ENCODE peak calls at places on chromosome 17, in six cellular contexts. K, J, R, V, S and L are unnamed samples.

GRCh38 chr17:76679242-76679641 is 31.5 kb downstream of the MXRA7 start:
- DNase-seq in K (no peak), J (no peak), R (no peak), V (no peak), S (no peak), L (no peak)

GRCh38 chr17:6084226-6085161 is 14.3 kb downstream of the WSCD1 start:
- DNase-seq in K (no peak), J (peak; percentile 46), R (no peak), V (no peak), S (peak; percentile 90), L (no peak)

GRCh38 chr17:71085238-71086033 is 916.1 kb downstream of the KCNJ2 start:
- DNase-seq in K (peak; percentile 28), J (peak; percentile 36), R (no peak), V (peak; percentile 58), S (peak; percentile 31), L (peak; percentile 17)

GRCh38 chr17:19717411-19717908 is 1.1 kb upstream of the SLC47A2 start:
- DNase-seq in K (no peak), J (no peak), R (no peak), V (no peak), S (no peak), L (no peak)

GRCh38 chr17:19365499-19365817 is 2.9 kb upstream of the B9D1 start:
- DNase-seq in K (no peak), J (no peak), R (no peak), V (no peak), S (no peak), L (no peak)

GRCh38 chr17:55734128-55734781 is 11.6 kb upstream of the TMEM100 start:
- DNase-seq in K (no peak), J (no peak), R (no peak), V (peak; percentile 43), S (no peak), L (no peak)

GRCh38 chr17:39636587-39636926 is 387 bp upstream of the STARD3 start:
- DNase-seq in K (no peak), J (no peak), R (no peak), V (no peak), S (no peak), L (no peak)

GRCh38 chr17:48951572-48951971 is 6.9 kb upstream of the SNF8 start:
- DNase-seq in K (no peak), J (no peak), R (no peak), V (no peak), S (no peak), L (no peak)

GRCh38 chr17:17774009-17774881 is 62.5 kb downstream of the SREBF1 start:
- DNase-seq in K (peak; percentile 50), J (no peak), R (no peak), V (no peak), S (no peak), L (peak; percentile 11)

GRCh38 chr17:31388770-31389672 is 2.5 kb upstream of the RAB11FIP4 start:
- DNase-seq in K (no peak), J (peak; percentile 55), R (peak; percentile 41), V (peak; percentile 68), S (peak; percentile 19), L (no peak)

GRCh38 chr17:76540381-76541300 is 797 bp downstream of the PRCD start:
- DNase-seq in K (peak; percentile 93), J (peak; percentile 86), R (peak; percentile 94), V (peak; percentile 52), S (peak; percentile 93), L (peak; percentile 90)

GRCh38 chr17:30332057-30332542 is 1.8 kb downstream of the TMIGD1 start:
- DNase-seq in K (peak; percentile 88), J (no peak), R (no peak), V (no peak), S (no peak), L (peak; percentile 88)

GRCh38 chr17:17494499-17495447 is 1.4 kb downstream of the RASD1 start:
- DNase-seq in K (no peak), J (peak; percentile 56), R (no peak), V (no peak), S (peak; percentile 39), L (no peak)

GRCh38 chr17:78174332-78174869 is 6.0 kb downstream of the SYNGR2 start:
- DNase-seq in K (no peak), J (no peak), R (peak; percentile 88), V (no peak), S (no peak), L (no peak)

GRCh38 chr17:45435481-45435880 is 2.8 kb upstream of the ARHGAP27 start:
- DNase-seq in K (no peak), J (no peak), R (no peak), V (no peak), S (no peak), L (no peak)

GRCh38 chr17:79707931-79708891 is 22.5 kb upstream of the ENPP7 start:
- DNase-seq in K (peak; percentile 24), J (peak; percentile 79), R (no peak), V (peak; percentile 68), S (peak; percentile 29), L (peak; percentile 22)

GRCh38 chr17:66507103-66507923 is 204.9 kb downstream of the PRKCA start:
- DNase-seq in K (peak; percentile 73), J (no peak), R (no peak), V (no peak), S (no peak), L (peak; percentile 47)

GRCh38 chr17:74011963-74012362 is 191.5 kb upstream of the RPL38 start:
- DNase-seq in K (no peak), J (no peak), R (no peak), V (no peak), S (peak; percentile 85), L (no peak)

GRCh38 chr17:41544497-41544896 is 16.4 kb upstream of the KRT19 start:
- DNase-seq in K (peak; percentile 82), J (no peak), R (no peak), V (no peak), S (no peak), L (peak; percentile 56)

GRCh38 chr17:10447035-10447931 is 22.1 kb downstream of the MYH4 start:
- DNase-seq in K (no peak), J (no peak), R (no peak), V (peak; percentile 1), S (no peak), L (no peak)

GRCh38 chr17:7897773-7898172 is 9.2 kb downstream of the CHD3 start:
- DNase-seq in K (no peak), J (no peak), R (peak; percentile 39), V (no peak), S (peak; percentile 8), L (no peak)

GRCh38 chr17:4949321-4950074 is 1.2 kb upstream of the PFN1 start:
- DNase-seq in K (peak; percentile 83), J (peak; percentile 65), R (peak; percentile 80), V (peak; percentile 84), S (peak; percentile 82), L (peak; percentile 67)

GRCh38 chr17:78965369-78965982 is 14.2 kb downstream of the LGALS3BP start:
- DNase-seq in K (no peak), J (no peak), R (no peak), V (peak; percentile 36), S (peak; percentile 77), L (no peak)

GRCh38 chr17:78398390-78398789 is 19.9 kb downstream of the PGS1 start:
- DNase-seq in K (no peak), J (no peak), R (no peak), V (no peak), S (no peak), L (no peak)

GRCh38 chr17:68462381-68463210 is 5.3 kb upstream of the WIPI1 start:
- DNase-seq in K (peak; percentile 74), J (peak; percentile 60), R (peak; percentile 80), V (peak; percentile 92), S (peak; percentile 85), L (peak; percentile 64)

GRCh38 chr17:59038734-59039133 is 67.9 kb downstream of the TRIM37 start:
- DNase-seq in K (no peak), J (no peak), R (no peak), V (no peak), S (no peak), L (no peak)

GRCh38 chr17:42058018-42058417 is 7.6 kb upstream of the C17orf113 start:
- DNase-seq in K (no peak), J (no peak), R (no peak), V (no peak), S (no peak), L (no peak)

GRCh38 chr17:50354198-50354597 is 8.3 kb downstream of the XYLT2 start:
- DNase-seq in K (no peak), J (no peak), R (no peak), V (no peak), S (no peak), L (no peak)

GRCh38 chr17:7774037-7774659 is 56.6 kb downstream of the DNAH2 start:
- DNase-seq in K (no peak), J (no peak), R (peak; percentile 64), V (no peak), S (no peak), L (peak; percentile 48)

GRCh38 chr17:72338304-72338703 is 217.5 kb downstream of the SOX9 start:
- DNase-seq in K (no peak), J (no peak), R (no peak), V (no peak), S (no peak), L (no peak)

GRCh38 chr17:37406635-37407455 is at the start of the genes ACACA and TADA2A:
- DNase-seq in K (peak; percentile 79), J (peak; percentile 66), R (peak; percentile 77), V (peak; percentile 83), S (peak; percentile 88), L (peak; percentile 64)

GRCh38 chr17:9465216-9465921 is 110.3 kb downstream of the STX8 start:
- DNase-seq in K (no peak), J (no peak), R (no peak), V (no peak), S (no peak), L (no peak)

GRCh38 chr17:11651089-11651488 is 52.8 kb downstream of the DNAH9 start:
- DNase-seq in K (no peak), J (no peak), R (no peak), V (no peak), S (no peak), L (no peak)

GRCh38 chr17:12618557-12618956 is 47.1 kb upstream of the MYOCD start:
- DNase-seq in K (no peak), J (no peak), R (no peak), V (no peak), S (no peak), L (no peak)

GRCh38 chr17:77489239-77489897 is 348.6 kb downstream of the SEC14L1 start:
- DNase-seq in K (no peak), J (no peak), R (no peak), V (no peak), S (no peak), L (no peak)

GRCh38 chr17:41049110-41049509 is 2.0 kb upstream of the KRTAP2-1 start:
- DNase-seq in K (no peak), J (no peak), R (no peak), V (no peak), S (no peak), L (peak; percentile 84)